ENCODE peak calls at places on chromosomes 3 and 15, in eight cellular contexts. U is tibial nerve; A is mammary epithelial cell; C is BE2C; H is CD8-positive, alpha-beta memory T cell; K is psoas muscle; F is A549; I is choroid plexus epithelial cell. R is an unnamed sample.

GRCh38 chr3:58564456-58565160 is 12.6 kb downstream of the FAM107A start:
- DNase-seq in A (peak), H (no peak), F (peak), I (peak), C (no peak), U (no peak), K (no peak), R (peak)

GRCh38 chr3:132418916-132419315 is 1.6 kb downstream of the DNAJC13 start:
- DNase-seq in I (peak), C (no peak), F (no peak), U (no peak), K (no peak), A (no peak), H (no peak), R (peak)

GRCh38 chr15:100083572-100083971 is 258.2 kb downstream of the ADAMTS17 start:
- DNase-seq in H (no peak), A (no peak), C (no peak), I (no peak), F (no peak), K (peak), U (no peak), R (no peak)

GRCh38 chr15:69290346-69291164 is 8.2 kb upstream of the PAQR5 start:
- DNase-seq in H (no peak), A (no peak), F (no peak), K (peak), U (peak), C (no peak), I (peak), R (peak)

GRCh38 chr15:83061680-83062079 is 5.4 kb downstream of the BTBD1 start:
- DNase-seq in I (peak), U (no peak), K (no peak), A (peak), C (no peak), F (no peak), H (no peak), R (no peak)

GRCh38 chr3:171781711-171782127 is 28.6 kb downstream of the PLD1 start:
- DNase-seq in I (peak), H (no peak), F (no peak), U (no peak), K (no peak), C (no peak), A (peak), R (peak)

GRCh38 chr3:113495035-113495434 is 19.9 kb downstream of the SPICE1 start:
- DNase-seq in K (no peak), H (peak), C (peak), U (no peak), I (peak), A (peak), F (peak), R (peak)

GRCh38 chr3:183816681-183817080 is 8.7 kb downstream of the MAP6D1 start:
- DNase-seq in A (no peak), C (no peak), K (no peak), F (no peak), H (no peak), U (no peak), I (no peak), R (no peak)

GRCh38 chr3:169116056-169116693 is 547.3 kb downstream of the MECOM start:
- DNase-seq in F (no peak), A (no peak), I (no peak), H (no peak), K (no peak), C (no peak), U (no peak), R (no peak)

GRCh38 chr15:57340673-57341259 is 35.5 kb upstream of the CGNL1 start:
- DNase-seq in F (peak), A (peak), C (peak), H (no peak), I (peak), K (no peak), U (no peak), R (peak)

GRCh38 chr3:160378331-160379109 is 20.5 kb downstream of the IFT80 start:
- DNase-seq in F (no peak), A (peak), C (no peak), I (peak), U (no peak), K (no peak), H (no peak), R (peak)

GRCh38 chr3:179446501-179446900 is 4.8 kb downstream of the GNB4 start:
- DNase-seq in F (peak), U (no peak), C (no peak), K (no peak), I (peak), A (peak), H (no peak), R (peak)

GRCh38 chr15:81410318-81410753 is 36.3 kb upstream of the TMC3 start:
- DNase-seq in U (peak), F (peak), C (peak), I (peak), H (no peak), K (peak), A (peak), R (peak)

GRCh38 chr15:56964182-56964581 is 45.7 kb downstream of the TCF12 start:
- DNase-seq in H (no peak), F (no peak), K (no peak), C (no peak), I (peak), A (peak), U (no peak), R (peak)

GRCh38 chr15:74957301-74958035 is 896 bp upstream of the RPP25 start:
- DNase-seq in H (no peak), U (no peak), I (no peak), A (no peak), K (peak), C (peak), F (peak), R (peak)

GRCh38 chr3:71087109-71088018 is 496.2 kb downstream of the FOXP1 start:
- DNase-seq in U (no peak), F (peak), A (peak), H (peak), K (no peak), C (no peak), I (peak), R (no peak)

GRCh38 chr3:183491923-183492848 is 63.3 kb downstream of the KLHL6 start:
- DNase-seq in U (no peak), H (no peak), C (no peak), F (no peak), A (no peak), K (no peak), I (no peak), R (no peak)

GRCh38 chr15:57734860-57735259 is 28.3 kb downstream of the POLR2M start:
- DNase-seq in K (no peak), C (no peak), I (no peak), A (no peak), U (no peak), H (no peak), F (no peak), R (no peak)

GRCh38 chr15:69854521-69855171 is 243.1 kb downstream of the TLE3 start:
- DNase-seq in C (no peak), U (no peak), K (no peak), H (no peak), I (peak), F (peak), A (no peak), R (peak)

GRCh38 chr3:136069933-136070332 is 104.4 kb downstream of the PPP2R3A start:
- DNase-seq in I (no peak), U (no peak), K (no peak), A (no peak), F (no peak), C (no peak), H (no peak), R (peak)

GRCh38 chr3:158845748-158846350 is 44.0 kb downstream of the MFSD1 start:
- DNase-seq in F (peak), I (peak), K (no peak), U (no peak), C (peak), H (no peak), A (no peak), R (peak)

GRCh38 chr3:128348805-128349531 is 117.7 kb downstream of the DNAJB8 start:
- DNase-seq in H (no peak), K (peak), A (no peak), I (no peak), F (no peak), C (peak), U (no peak), R (peak)

GRCh38 chr3:169260296-169260695 is 403.2 kb downstream of the MECOM start:
- DNase-seq in U (no peak), A (no peak), C (no peak), K (no peak), F (no peak), I (no peak), H (no peak), R (peak)

GRCh38 chr3:142618917-142619401 is 22.8 kb downstream of the PLS1 start:
- DNase-seq in F (peak), H (no peak), I (no peak), K (no peak), U (no peak), A (peak), C (no peak), R (peak)

GRCh38 chr15:71295242-71296031 is 180.2 kb downstream of the THSD4 start:
- DNase-seq in C (peak), I (peak), H (no peak), F (peak), U (no peak), K (no peak), A (peak), R (peak)

GRCh38 chr3:100802126-100802525 is 92.8 kb downstream of the TFG start:
- DNase-seq in I (peak), A (no peak), U (no peak), K (no peak), H (no peak), F (no peak), C (no peak), R (no peak)

DNA sequence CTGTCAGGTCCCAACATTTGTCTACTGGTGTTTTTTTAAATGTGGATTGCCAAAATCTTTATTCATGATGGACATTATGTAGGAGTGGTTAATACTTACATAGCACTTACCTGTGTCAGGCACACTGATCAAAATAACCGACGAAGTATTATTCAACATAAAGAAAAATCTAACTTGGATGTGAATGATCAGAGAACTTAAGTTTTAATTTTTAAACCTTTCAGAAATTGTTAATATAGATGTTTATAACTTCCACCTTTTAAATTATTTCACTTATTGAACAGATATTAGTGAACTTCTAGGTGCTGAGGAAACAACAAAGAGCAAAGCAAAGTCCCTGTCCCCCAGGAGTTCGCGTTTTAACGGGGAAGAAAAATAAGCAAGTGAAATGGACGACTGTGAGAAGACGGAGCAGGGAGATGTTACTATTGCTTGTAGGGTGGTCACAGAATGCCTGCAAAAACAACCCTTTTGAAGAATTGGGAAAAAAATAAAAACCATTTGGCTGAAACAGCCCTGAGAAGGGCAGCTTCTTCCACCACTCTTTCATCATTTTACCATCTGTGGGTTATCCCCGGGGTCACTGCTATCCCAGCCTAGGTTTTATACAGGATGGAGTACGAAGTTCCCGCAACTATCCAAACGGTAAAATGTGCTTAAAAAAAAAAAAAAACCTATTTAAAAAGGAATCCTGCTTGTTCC is 912 bp upstream of the APH1B start:
- DNase-seq in H (no peak), I (no peak), A (peak), K (no peak), F (no peak), U (no peak), C (no peak), R (peak)
- H3K4me3 ChIP-seq in H (peak), I (peak), A (peak), K (peak), F (peak), U (peak), C (peak), R (peak)

GRCh38 chr15:73522011-73522410 is 79.0 kb downstream of the REC114 start:
- DNase-seq in A (peak), U (no peak), K (no peak), H (no peak), I (no peak), C (no peak), F (no peak), R (no peak)
- H3K4me3 ChIP-seq in A (no peak), U (no peak), K (no peak), H (no peak), I (no peak), C (no peak), F (no peak), R (no peak)

GRCh38 chr15:78045189-78045588 is 32.3 kb downstream of the TBC1D2B start:
- DNase-seq in F (no peak), I (no peak), U (no peak), H (no peak), K (no peak), C (no peak), A (no peak), R (no peak)

GRCh38 chr15:78047631-78048409 is 29.7 kb downstream of the TBC1D2B start:
- DNase-seq in I (peak), H (peak), C (no peak), U (no peak), K (no peak), F (no peak), A (no peak), R (peak)

GRCh38 chr15:78044407-78045155 is 32.9 kb downstream of the TBC1D2B start:
- DNase-seq in K (no peak), I (peak), F (no peak), H (peak), A (no peak), C (no peak), U (no peak), R (no peak)

GRCh38 chr15:78048410-78048946 is 29.0 kb downstream of the TBC1D2B start:
- DNase-seq in F (no peak), U (no peak), K (no peak), H (no peak), C (no peak), I (no peak), A (no peak), R (no peak)

GRCh38 chr15:78046796-78047341 is 30.6 kb downstream of the TBC1D2B start:
- DNase-seq in C (no peak), F (no peak), K (no peak), A (peak), I (no peak), H (no peak), U (no peak), R (no peak)
- H3K4me3 ChIP-seq in C (no peak), F (no peak), K (no peak), A (no peak), I (no peak), H (peak), U (no peak), R (no peak)

GRCh38 chr3:64463981-64464380 is 223.8 kb downstream of the ADAMTS9 start:
- DNase-seq in C (no peak), U (no peak), A (no peak), K (no peak), H (no peak), F (no peak), I (no peak), R (no peak)

GRCh38 chr3:64459711-64460110 is 228.1 kb downstream of the ADAMTS9 start:
- DNase-seq in U (no peak), H (no peak), C (no peak), I (peak), K (no peak), A (no peak), F (no peak), R (peak)

GRCh38 chr3:64460877-64461276 is 226.9 kb downstream of the ADAMTS9 start:
- DNase-seq in U (no peak), I (peak), F (no peak), K (no peak), C (no peak), A (no peak), H (no peak), R (no peak)

GRCh38 chr3:64464955-64465354 is 222.8 kb downstream of the ADAMTS9 start:
- DNase-seq in H (no peak), C (no peak), K (no peak), U (no peak), I (no peak), F (no peak), A (no peak), R (no peak)

GRCh38 chr3:64462203-64463120 is 225.3 kb downstream of the ADAMTS9 start:
- DNase-seq in I (peak), U (no peak), A (no peak), K (no peak), H (no peak), C (no peak), F (no peak), R (peak)
- H3K4me3 ChIP-seq in I (peak), U (no peak), A (no peak), K (no peak), H (no peak), C (no peak), F (no peak), R (peak)

R was measured in fibroblast of the aortic adventitia.